ENCODE peak calls at places on chromosome 11, in ten cellular contexts. One of them, this sample, is unnamed.

GRCh38 chr11:32893947-32894827 is 1.6 kb downstream of the QSER1 start:
- DNase-seq in NCI-H460: no peak
- DNase-seq in left cardiac atrium: no peak
- DNase-seq in Peyer's patch: peak
- DNase-seq in lower lobe of right lung: no peak
- DNase-seq in neural crest cell: no peak
- DNase-seq in A549: peak
- DNase-seq in central memory CD4-positive, alpha-beta T cell: peak
- DNase-seq in amniotic epithelial cell: peak
- DNase-seq in GM12891: no peak
- DNase-seq in this sample: peak

GRCh38 chr11:47020793-47021624 is 84.4 kb downstream of the CSTPP1 start:
- DNase-seq in NCI-H460: no peak
- DNase-seq in left cardiac atrium: no peak
- DNase-seq in Peyer's patch: no peak
- DNase-seq in lower lobe of right lung: no peak
- DNase-seq in neural crest cell: no peak
- DNase-seq in A549: no peak
- DNase-seq in central memory CD4-positive, alpha-beta T cell: no peak
- DNase-seq in amniotic epithelial cell: peak
- DNase-seq in GM12891: no peak
- DNase-seq in this sample: no peak

GRCh38 chr11:60111793-60112192 is 23.3 kb downstream of the MS4A2 start:
- DNase-seq in NCI-H460: no peak
- DNase-seq in left cardiac atrium: no peak
- DNase-seq in Peyer's patch: no peak
- DNase-seq in lower lobe of right lung: no peak
- DNase-seq in neural crest cell: no peak
- DNase-seq in A549: no peak
- DNase-seq in central memory CD4-positive, alpha-beta T cell: no peak
- DNase-seq in amniotic epithelial cell: no peak
- DNase-seq in GM12891: no peak
- DNase-seq in this sample: no peak

GRCh38 chr11:73137262-73137941 is 4.7 kb downstream of the FCHSD2 start:
- DNase-seq in NCI-H460: no peak
- DNase-seq in left cardiac atrium: no peak
- DNase-seq in Peyer's patch: no peak
- DNase-seq in lower lobe of right lung: no peak
- DNase-seq in neural crest cell: no peak
- DNase-seq in A549: no peak
- DNase-seq in central memory CD4-positive, alpha-beta T cell: no peak
- DNase-seq in amniotic epithelial cell: no peak
- DNase-seq in GM12891: no peak
- DNase-seq in this sample: no peak

GRCh38 chr11:129640671-129641070 is 175.0 kb upstream of the TMEM45B start:
- DNase-seq in NCI-H460: no peak
- DNase-seq in left cardiac atrium: no peak
- DNase-seq in Peyer's patch: no peak
- DNase-seq in lower lobe of right lung: no peak
- DNase-seq in neural crest cell: no peak
- DNase-seq in A549: no peak
- DNase-seq in central memory CD4-positive, alpha-beta T cell: no peak
- DNase-seq in amniotic epithelial cell: no peak
- DNase-seq in GM12891: no peak
- DNase-seq in this sample: no peak

GRCh38 chr11:63212742-63213141 is 30.7 kb downstream of the SLC22A25 start:
- DNase-seq in NCI-H460: peak
- DNase-seq in left cardiac atrium: no peak
- DNase-seq in Peyer's patch: no peak
- DNase-seq in lower lobe of right lung: no peak
- DNase-seq in neural crest cell: peak
- DNase-seq in A549: peak
- DNase-seq in central memory CD4-positive, alpha-beta T cell: peak
- DNase-seq in amniotic epithelial cell: peak
- DNase-seq in GM12891: no peak
- DNase-seq in this sample: no peak

GRCh38 chr11:109309153-109309552 is 112.8 kb upstream of the C11orf87 start:
- DNase-seq in NCI-H460: no peak
- DNase-seq in left cardiac atrium: no peak
- DNase-seq in Peyer's patch: no peak
- DNase-seq in lower lobe of right lung: no peak
- DNase-seq in neural crest cell: no peak
- DNase-seq in A549: no peak
- DNase-seq in central memory CD4-positive, alpha-beta T cell: no peak
- DNase-seq in amniotic epithelial cell: peak
- DNase-seq in GM12891: no peak
- DNase-seq in this sample: no peak

GRCh38 chr11:120178441-120179070 is 32.3 kb upstream of the OAF start:
- DNase-seq in NCI-H460: no peak
- DNase-seq in left cardiac atrium: no peak
- DNase-seq in Peyer's patch: no peak
- DNase-seq in lower lobe of right lung: no peak
- DNase-seq in neural crest cell: no peak
- DNase-seq in A549: no peak
- DNase-seq in central memory CD4-positive, alpha-beta T cell: no peak
- DNase-seq in amniotic epithelial cell: no peak
- DNase-seq in GM12891: no peak
- DNase-seq in this sample: no peak

GRCh38 chr11:122215244-122215992 is 99.4 kb upstream of the BLID start:
- DNase-seq in NCI-H460: peak
- DNase-seq in left cardiac atrium: peak
- DNase-seq in Peyer's patch: peak
- DNase-seq in lower lobe of right lung: peak
- DNase-seq in neural crest cell: peak
- DNase-seq in A549: peak
- DNase-seq in central memory CD4-positive, alpha-beta T cell: no peak
- DNase-seq in amniotic epithelial cell: peak
- DNase-seq in GM12891: peak
- DNase-seq in this sample: peak

GRCh38 chr11:108405706-108406105 is 61.6 kb downstream of the C11orf65 start:
- DNase-seq in NCI-H460: no peak
- DNase-seq in left cardiac atrium: no peak
- DNase-seq in Peyer's patch: no peak
- DNase-seq in lower lobe of right lung: no peak
- DNase-seq in neural crest cell: no peak
- DNase-seq in A549: no peak
- DNase-seq in central memory CD4-positive, alpha-beta T cell: no peak
- DNase-seq in amniotic epithelial cell: peak
- DNase-seq in GM12891: no peak
- DNase-seq in this sample: no peak

GRCh38 chr11:45777127-45777969 is 27.6 kb upstream of the SLC35C1 start:
- DNase-seq in NCI-H460: no peak
- DNase-seq in left cardiac atrium: no peak
- DNase-seq in Peyer's patch: no peak
- DNase-seq in lower lobe of right lung: no peak
- DNase-seq in neural crest cell: no peak
- DNase-seq in A549: no peak
- DNase-seq in central memory CD4-positive, alpha-beta T cell: no peak
- DNase-seq in amniotic epithelial cell: peak
- DNase-seq in GM12891: no peak
- DNase-seq in this sample: no peak

GRCh38 chr11:1690167-1691026 is 6.6 kb upstream of the KRTAP5-6 start:
- DNase-seq in NCI-H460: no peak
- DNase-seq in left cardiac atrium: no peak
- DNase-seq in Peyer's patch: no peak
- DNase-seq in lower lobe of right lung: no peak
- DNase-seq in neural crest cell: no peak
- DNase-seq in A549: no peak
- DNase-seq in central memory CD4-positive, alpha-beta T cell: no peak
- DNase-seq in amniotic epithelial cell: no peak
- DNase-seq in GM12891: no peak
- DNase-seq in this sample: no peak

GRCh38 chr11:34192481-34193401 is 87.3 kb downstream of the NAT10 start:
- DNase-seq in NCI-H460: peak
- DNase-seq in left cardiac atrium: peak
- DNase-seq in Peyer's patch: peak
- DNase-seq in lower lobe of right lung: no peak
- DNase-seq in neural crest cell: no peak
- DNase-seq in A549: peak
- DNase-seq in central memory CD4-positive, alpha-beta T cell: no peak
- DNase-seq in amniotic epithelial cell: peak
- DNase-seq in GM12891: no peak
- DNase-seq in this sample: peak

GRCh38 chr11:46643986-46644385 is 26.6 kb downstream of the ATG13 start:
- DNase-seq in NCI-H460: no peak
- DNase-seq in left cardiac atrium: no peak
- DNase-seq in Peyer's patch: no peak
- DNase-seq in lower lobe of right lung: no peak
- DNase-seq in neural crest cell: no peak
- DNase-seq in A549: no peak
- DNase-seq in central memory CD4-positive, alpha-beta T cell: no peak
- DNase-seq in amniotic epithelial cell: no peak
- DNase-seq in GM12891: no peak
- DNase-seq in this sample: no peak

GRCh38 chr11:128569291-128569690 is 18.1 kb downstream of the ETS1 start:
- DNase-seq in NCI-H460: no peak
- DNase-seq in left cardiac atrium: no peak
- DNase-seq in Peyer's patch: no peak
- DNase-seq in lower lobe of right lung: no peak
- DNase-seq in neural crest cell: no peak
- DNase-seq in A549: no peak
- DNase-seq in central memory CD4-positive, alpha-beta T cell: no peak
- DNase-seq in amniotic epithelial cell: no peak
- DNase-seq in GM12891: no peak
- DNase-seq in this sample: no peak

GRCh38 chr11:102530558-102530957 is at the start of gene MMP7:
- DNase-seq in NCI-H460: no peak
- DNase-seq in left cardiac atrium: no peak
- DNase-seq in Peyer's patch: no peak
- DNase-seq in lower lobe of right lung: no peak
- DNase-seq in neural crest cell: no peak
- DNase-seq in A549: peak
- DNase-seq in central memory CD4-positive, alpha-beta T cell: no peak
- DNase-seq in amniotic epithelial cell: peak
- DNase-seq in GM12891: no peak
- DNase-seq in this sample: no peak

GRCh38 chr11:16816358-16817270 is 78.2 kb downstream of the C11orf58 start:
- DNase-seq in NCI-H460: no peak
- DNase-seq in left cardiac atrium: no peak
- DNase-seq in Peyer's patch: no peak
- DNase-seq in lower lobe of right lung: no peak
- DNase-seq in neural crest cell: no peak
- DNase-seq in A549: no peak
- DNase-seq in central memory CD4-positive, alpha-beta T cell: no peak
- DNase-seq in amniotic epithelial cell: no peak
- DNase-seq in GM12891: no peak
- DNase-seq in this sample: no peak

GRCh38 chr11:100072131-100072530 is 615.0 kb upstream of the ARHGAP42 start:
- DNase-seq in NCI-H460: no peak
- DNase-seq in left cardiac atrium: no peak
- DNase-seq in Peyer's patch: no peak
- DNase-seq in lower lobe of right lung: no peak
- DNase-seq in neural crest cell: no peak
- DNase-seq in A549: no peak
- DNase-seq in central memory CD4-positive, alpha-beta T cell: no peak
- DNase-seq in amniotic epithelial cell: no peak
- DNase-seq in GM12891: no peak
- DNase-seq in this sample: no peak

GRCh38 chr11:94922675-94923347 is 50.5 kb downstream of the CWC15 start:
- DNase-seq in NCI-H460: no peak
- DNase-seq in left cardiac atrium: no peak
- DNase-seq in Peyer's patch: no peak
- DNase-seq in lower lobe of right lung: no peak
- DNase-seq in neural crest cell: no peak
- DNase-seq in A549: no peak
- DNase-seq in central memory CD4-positive, alpha-beta T cell: no peak
- DNase-seq in amniotic epithelial cell: no peak
- DNase-seq in GM12891: no peak
- DNase-seq in this sample: no peak

GRCh38 chr11:2423157-2424025 is 20.9 kb downstream of the TRPM5 start:
- DNase-seq in NCI-H460: no peak
- DNase-seq in left cardiac atrium: no peak
- DNase-seq in Peyer's patch: no peak
- DNase-seq in lower lobe of right lung: no peak
- DNase-seq in neural crest cell: no peak
- DNase-seq in A549: no peak
- DNase-seq in central memory CD4-positive, alpha-beta T cell: no peak
- DNase-seq in amniotic epithelial cell: no peak
- DNase-seq in GM12891: no peak
- DNase-seq in this sample: no peak

GRCh38 chr11:20162824-20163777 is 2.8 kb upstream of the DBX1 start:
- DNase-seq in NCI-H460: no peak
- DNase-seq in left cardiac atrium: peak
- DNase-seq in Peyer's patch: no peak
- DNase-seq in lower lobe of right lung: no peak
- DNase-seq in neural crest cell: no peak
- DNase-seq in A549: peak
- DNase-seq in central memory CD4-positive, alpha-beta T cell: no peak
- DNase-seq in amniotic epithelial cell: peak
- DNase-seq in GM12891: no peak
- DNase-seq in this sample: peak

GRCh38 chr11:88435405-88435804 is 97.9 kb upstream of the CTSC start:
- DNase-seq in NCI-H460: no peak
- DNase-seq in left cardiac atrium: no peak
- DNase-seq in Peyer's patch: no peak
- DNase-seq in lower lobe of right lung: no peak
- DNase-seq in neural crest cell: no peak
- DNase-seq in A549: no peak
- DNase-seq in central memory CD4-positive, alpha-beta T cell: no peak
- DNase-seq in amniotic epithelial cell: no peak
- DNase-seq in GM12891: peak
- DNase-seq in this sample: no peak

GRCh38 chr11:132278801-132279574 is 908.6 kb downstream of the NTM start:
- DNase-seq in NCI-H460: peak
- DNase-seq in left cardiac atrium: no peak
- DNase-seq in Peyer's patch: no peak
- DNase-seq in lower lobe of right lung: no peak
- DNase-seq in neural crest cell: peak
- DNase-seq in A549: peak
- DNase-seq in central memory CD4-positive, alpha-beta T cell: no peak
- DNase-seq in amniotic epithelial cell: peak
- DNase-seq in GM12891: no peak
- DNase-seq in this sample: no peak

GRCh38 chr11:119108151-119108856 is 1.2 kb downstream of the C2CD2L start:
- DNase-seq in NCI-H460: no peak
- DNase-seq in left cardiac atrium: no peak
- DNase-seq in Peyer's patch: peak
- DNase-seq in lower lobe of right lung: peak
- DNase-seq in neural crest cell: no peak
- DNase-seq in A549: no peak
- DNase-seq in central memory CD4-positive, alpha-beta T cell: peak
- DNase-seq in amniotic epithelial cell: peak
- DNase-seq in GM12891: peak
- DNase-seq in this sample: peak

GRCh38 chr11:119651802-119652584 is 77.0 kb downstream of the NECTIN1 start:
- DNase-seq in NCI-H460: no peak
- DNase-seq in left cardiac atrium: no peak
- DNase-seq in Peyer's patch: no peak
- DNase-seq in lower lobe of right lung: no peak
- DNase-seq in neural crest cell: no peak
- DNase-seq in A549: no peak
- DNase-seq in central memory CD4-positive, alpha-beta T cell: no peak
- DNase-seq in amniotic epithelial cell: no peak
- DNase-seq in GM12891: no peak
- DNase-seq in this sample: no peak

GRCh38 chr11:65116370-65117205 is 913 bp downstream of the ZNHIT2 start:
- DNase-seq in NCI-H460: no peak
- DNase-seq in left cardiac atrium: no peak
- DNase-seq in Peyer's patch: peak
- DNase-seq in lower lobe of right lung: peak
- DNase-seq in neural crest cell: no peak
- DNase-seq in A549: peak
- DNase-seq in central memory CD4-positive, alpha-beta T cell: peak
- DNase-seq in amniotic epithelial cell: peak
- DNase-seq in GM12891: no peak
- DNase-seq in this sample: no peak

GRCh38 chr11:76666408-76666807 is 4.1 kb downstream of the LRRC32 start:
- DNase-seq in NCI-H460: no peak
- DNase-seq in left cardiac atrium: peak
- DNase-seq in Peyer's patch: peak
- DNase-seq in lower lobe of right lung: peak
- DNase-seq in neural crest cell: no peak
- DNase-seq in A549: no peak
- DNase-seq in central memory CD4-positive, alpha-beta T cell: no peak
- DNase-seq in amniotic epithelial cell: no peak
- DNase-seq in GM12891: no peak
- DNase-seq in this sample: no peak

GRCh38 chr11:106091480-106092123 is 14.1 kb downstream of the AASDHPPT start:
- DNase-seq in NCI-H460: no peak
- DNase-seq in left cardiac atrium: no peak
- DNase-seq in Peyer's patch: no peak
- DNase-seq in lower lobe of right lung: no peak
- DNase-seq in neural crest cell: no peak
- DNase-seq in A549: no peak
- DNase-seq in central memory CD4-positive, alpha-beta T cell: no peak
- DNase-seq in amniotic epithelial cell: peak
- DNase-seq in GM12891: peak
- DNase-seq in this sample: no peak